ENCODE peak calls at places on chromosomes 11 and 22, in nine cellular contexts. P is neuronal stem cell; V is amygdala; E is cardiac fibroblast; R is fibroblast of the conjunctiva; C is OCI-LY7; A is stimulated activated CD8-positive, alpha-beta memory T cell treated with anti-CD3 and anti-CD28 coated beads, Interleukin-4, amount 100 ng/mL, for 24 hours; F is ACHN; U is NCI-H774. L is an unnamed sample.

GRCh38 chr11:605286-606129 is 10.2 kb downstream of the IRF7 start:
- DNase-seq in A (no peak), R (no peak), F (no peak), U (no peak), E (no peak), P (no peak), V (no peak), C (no peak), L (no peak)

GRCh38 chr11:94449437-94449836 is 44.2 kb downstream of the MRE11 start:
- DNase-seq in A (no peak), F (peak; percentile 10), U (peak; percentile 67), R (peak; percentile 21), E (peak; percentile 97), V (no peak), C (no peak), P (no peak), L (no peak)

GRCh38 chr11:27294654-27295053 is 68.4 kb downstream of the CCDC34 start:
- DNase-seq in V (no peak), E (no peak), C (no peak), U (no peak), P (no peak), R (no peak), F (no peak), A (no peak), L (no peak)

GRCh38 chr11:61111786-61112517 is 9.7 kb downstream of the CD5 start:
- DNase-seq in P (no peak), E (no peak), F (no peak), V (no peak), U (no peak), R (no peak), A (no peak), C (no peak), L (no peak)

GRCh38 chr22:48644997-48645396 is 1182.7 kb downstream of the BRD1 start:
- DNase-seq in F (no peak), R (no peak), C (no peak), E (no peak), V (no peak), P (no peak), U (no peak), A (no peak), L (no peak)

GRCh38 chr11:75563978-75564552 is 2.0 kb downstream of the SERPINH1 start:
- DNase-seq in F (peak; percentile 69), P (peak; percentile 71), U (no peak), E (peak; percentile 96), C (no peak), A (no peak), V (no peak), R (peak; percentile 87), L (peak; percentile 66)

GRCh38 chr11:112161012-112161411 is 2.9 kb downstream of the IL18 start:
- DNase-seq in V (no peak), U (no peak), R (no peak), P (no peak), F (no peak), C (no peak), A (no peak), E (peak; percentile 42), L (no peak)

GRCh38 chr11:87722756-87723599 is 452.3 kb downstream of the RAB38 start:
- DNase-seq in V (peak; percentile 5), C (peak; percentile 47), R (no peak), A (no peak), E (peak; percentile 36), P (no peak), U (no peak), F (peak; percentile 31), L (no peak)

GRCh38 chr11:66293777-66294625 is 2.3 kb downstream of the TMEM151A start:
- DNase-seq in R (no peak), U (no peak), F (no peak), E (no peak), A (no peak), V (no peak), P (no peak), C (no peak), L (no peak)

GRCh38 chr22:49150801-49151221 is 676.9 kb downstream of the BRD1 start:
- DNase-seq in R (no peak), C (no peak), V (no peak), U (no peak), A (no peak), P (no peak), E (no peak), F (no peak), L (peak; percentile 52)

L was measured in retina.